ENCODE peak calls at places on chromosomes 6 and 20, in nine cellular contexts. One of them, this sample, is unnamed.

GRCh38 chr6:25499851-25500250 is 152.2 kb upstream of the SCGN start:
- DNase-seq in fibroblast of lung: peak; percentile 72
- DNase-seq in A549: no peak
- DNase-seq in gastrocnemius medialis: no peak
- DNase-seq in heart left ventricle: no peak
- DNase-seq in heart right ventricle: no peak
- DNase-seq in OCI-LY7: no peak
- DNase-seq in Peyer's patch: no peak
- DNase-seq in uterus: no peak
- DNase-seq in this sample: no peak

GRCh38 chr6:37048851-37049734 is 43.6 kb downstream of the FGD2 start:
- DNase-seq in gastrocnemius medialis: no peak
- DNase-seq in heart left ventricle: peak; percentile 66
- DNase-seq in A549: no peak
- DNase-seq in heart right ventricle: no peak
- DNase-seq in uterus: peak; percentile 64
- DNase-seq in fibroblast of lung: peak; percentile 76
- DNase-seq in Peyer's patch: no peak
- DNase-seq in OCI-LY7: peak; percentile 69
- DNase-seq in this sample: peak; percentile 43

GRCh38 chr20:7361321-7361720 is 578.9 kb downstream of the HAO1 start:
- DNase-seq in Peyer's patch: no peak
- DNase-seq in fibroblast of lung: no peak
- DNase-seq in A549: no peak
- DNase-seq in gastrocnemius medialis: no peak
- DNase-seq in heart left ventricle: no peak
- DNase-seq in uterus: no peak
- DNase-seq in heart right ventricle: no peak
- DNase-seq in OCI-LY7: no peak
- DNase-seq in this sample: no peak

GRCh38 chr6:81145506-81145905 is 607.0 kb downstream of the TENT5A start:
- DNase-seq in gastrocnemius medialis: no peak
- DNase-seq in Peyer's patch: no peak
- DNase-seq in heart right ventricle: no peak
- DNase-seq in A549: no peak
- DNase-seq in OCI-LY7: no peak
- DNase-seq in fibroblast of lung: peak; percentile 54
- DNase-seq in heart left ventricle: no peak
- DNase-seq in uterus: no peak
- DNase-seq in this sample: no peak

GRCh38 chr6:42090819-42091717 is 40.7 kb downstream of the TAF8 start:
- DNase-seq in A549: no peak
- DNase-seq in fibroblast of lung: no peak
- DNase-seq in heart right ventricle: no peak
- DNase-seq in uterus: no peak
- DNase-seq in OCI-LY7: no peak
- DNase-seq in Peyer's patch: no peak
- DNase-seq in heart left ventricle: no peak
- DNase-seq in gastrocnemius medialis: no peak
- DNase-seq in this sample: no peak

GRCh38 chr6:6711832-6712231 is 123.3 kb downstream of the LY86 start:
- DNase-seq in OCI-LY7: peak; percentile 37
- DNase-seq in Peyer's patch: no peak
- DNase-seq in heart right ventricle: no peak
- DNase-seq in fibroblast of lung: no peak
- DNase-seq in A549: no peak
- DNase-seq in heart left ventricle: no peak
- DNase-seq in gastrocnemius medialis: no peak
- DNase-seq in uterus: no peak
- DNase-seq in this sample: no peak

GRCh38 chr6:1993049-1993448 is 252.4 kb downstream of the GMDS start:
- DNase-seq in Peyer's patch: no peak
- DNase-seq in fibroblast of lung: peak; percentile 53
- DNase-seq in heart left ventricle: no peak
- DNase-seq in heart right ventricle: no peak
- DNase-seq in uterus: no peak
- DNase-seq in gastrocnemius medialis: no peak
- DNase-seq in OCI-LY7: no peak
- DNase-seq in A549: no peak
- DNase-seq in this sample: no peak

GRCh38 chr6:100614933-100615332 is 150.2 kb upstream of the SIM1 start:
- DNase-seq in OCI-LY7: no peak
- DNase-seq in A549: no peak
- DNase-seq in uterus: no peak
- DNase-seq in gastrocnemius medialis: no peak
- DNase-seq in heart right ventricle: no peak
- DNase-seq in heart left ventricle: no peak
- DNase-seq in fibroblast of lung: no peak
- DNase-seq in Peyer's patch: no peak
- DNase-seq in this sample: no peak

GRCh38 chr6:139940741-139941712 is 566.6 kb upstream of the CITED2 start:
- DNase-seq in heart left ventricle: no peak
- DNase-seq in fibroblast of lung: peak; percentile 37
- DNase-seq in Peyer's patch: no peak
- DNase-seq in A549: no peak
- DNase-seq in OCI-LY7: no peak
- DNase-seq in heart right ventricle: no peak
- DNase-seq in uterus: no peak
- DNase-seq in gastrocnemius medialis: no peak
- DNase-seq in this sample: no peak

GRCh38 chr6:133634474-133634873 is 254.4 kb upstream of the TCF21 start:
- DNase-seq in gastrocnemius medialis: no peak
- DNase-seq in heart left ventricle: no peak
- DNase-seq in Peyer's patch: no peak
- DNase-seq in OCI-LY7: no peak
- DNase-seq in A549: no peak
- DNase-seq in uterus: no peak
- DNase-seq in heart right ventricle: no peak
- DNase-seq in fibroblast of lung: no peak
- DNase-seq in this sample: no peak

GRCh38 chr6:133630651-133631050 is 258.3 kb upstream of the TCF21 start:
- DNase-seq in heart left ventricle: no peak
- DNase-seq in heart right ventricle: no peak
- DNase-seq in gastrocnemius medialis: no peak
- DNase-seq in OCI-LY7: no peak
- DNase-seq in A549: no peak
- DNase-seq in Peyer's patch: no peak
- DNase-seq in fibroblast of lung: peak; percentile 90
- DNase-seq in uterus: no peak
- DNase-seq in this sample: no peak

GRCh38 chr6:133632206-133632605 is 256.7 kb upstream of the TCF21 start:
- DNase-seq in uterus: no peak
- DNase-seq in Peyer's patch: no peak
- DNase-seq in heart left ventricle: no peak
- DNase-seq in heart right ventricle: no peak
- DNase-seq in gastrocnemius medialis: no peak
- DNase-seq in OCI-LY7: no peak
- DNase-seq in A549: no peak
- DNase-seq in fibroblast of lung: peak; percentile 52
- DNase-seq in this sample: no peak

GRCh38 chr6:133632906-133633305 is 256.0 kb upstream of the TCF21 start:
- DNase-seq in heart left ventricle: no peak
- DNase-seq in gastrocnemius medialis: no peak
- DNase-seq in heart right ventricle: no peak
- DNase-seq in Peyer's patch: no peak
- DNase-seq in fibroblast of lung: no peak
- DNase-seq in A549: no peak
- DNase-seq in OCI-LY7: no peak
- DNase-seq in uterus: no peak
- DNase-seq in this sample: no peak

GRCh38 chr6:133631421-133631820 is 257.5 kb upstream of the TCF21 start:
- DNase-seq in A549: no peak
- DNase-seq in heart left ventricle: no peak
- DNase-seq in Peyer's patch: no peak
- DNase-seq in OCI-LY7: no peak
- DNase-seq in fibroblast of lung: peak; percentile 73
- DNase-seq in heart right ventricle: no peak
- DNase-seq in gastrocnemius medialis: no peak
- DNase-seq in uterus: no peak
- DNase-seq in this sample: no peak
- TF ChIP-seq CTCF in A549: no peak
- TF ChIP-seq CTCF in heart left ventricle: no peak
- TF ChIP-seq CTCF in Peyer's patch: no peak
- TF ChIP-seq CTCF in OCI-LY7: no peak
- TF ChIP-seq CTCF in fibroblast of lung: no peak
- TF ChIP-seq CTCF in heart right ventricle: no peak
- TF ChIP-seq CTCF in gastrocnemius medialis: no peak
- TF ChIP-seq CTCF in uterus: no peak
- TF ChIP-seq CTCF in this sample: no peak

GRCh38 chr20:49622243-49622642 is 54.3 kb upstream of the PTGIS start:
- DNase-seq in Peyer's patch: no peak
- DNase-seq in heart right ventricle: no peak
- DNase-seq in A549: no peak
- DNase-seq in uterus: no peak
- DNase-seq in fibroblast of lung: no peak
- DNase-seq in gastrocnemius medialis: no peak
- DNase-seq in heart left ventricle: no peak
- DNase-seq in OCI-LY7: no peak
- DNase-seq in this sample: no peak

GRCh38 chr20:49624317-49624716 is 56.4 kb upstream of the PTGIS start:
- DNase-seq in uterus: no peak
- DNase-seq in gastrocnemius medialis: no peak
- DNase-seq in Peyer's patch: no peak
- DNase-seq in fibroblast of lung: no peak
- DNase-seq in A549: no peak
- DNase-seq in heart left ventricle: no peak
- DNase-seq in heart right ventricle: no peak
- DNase-seq in OCI-LY7: peak; percentile 57
- DNase-seq in this sample: no peak

GRCh38 chr20:49619113-49620048 is 51.4 kb upstream of the PTGIS start:
- DNase-seq in heart left ventricle: no peak
- DNase-seq in A549: no peak
- DNase-seq in Peyer's patch: no peak
- DNase-seq in heart right ventricle: no peak
- DNase-seq in gastrocnemius medialis: no peak
- DNase-seq in uterus: no peak
- DNase-seq in OCI-LY7: no peak
- DNase-seq in fibroblast of lung: no peak
- DNase-seq in this sample: no peak

GRCh38 chr20:49618289-49618688 is 50.4 kb upstream of the PTGIS start:
- DNase-seq in heart left ventricle: no peak
- DNase-seq in A549: no peak
- DNase-seq in heart right ventricle: no peak
- DNase-seq in Peyer's patch: no peak
- DNase-seq in OCI-LY7: no peak
- DNase-seq in uterus: no peak
- DNase-seq in gastrocnemius medialis: no peak
- DNase-seq in fibroblast of lung: no peak
- DNase-seq in this sample: no peak

GRCh38 chr20:49620364-49621240 is 52.7 kb upstream of the PTGIS start:
- DNase-seq in heart left ventricle: no peak
- DNase-seq in Peyer's patch: no peak
- DNase-seq in OCI-LY7: peak; percentile 92
- DNase-seq in fibroblast of lung: no peak
- DNase-seq in heart right ventricle: no peak
- DNase-seq in gastrocnemius medialis: no peak
- DNase-seq in uterus: no peak
- DNase-seq in A549: no peak
- DNase-seq in this sample: peak; percentile 17
- H3K4me1 ChIP-seq in heart left ventricle: no peaks in the 10 kb centered on the region
- H3K4me1 ChIP-seq in Peyer's patch: no peaks in the 10 kb centered on the region
- H3K4me1 ChIP-seq in OCI-LY7: peaks cover 70% of the 10 kb centered on the region
- H3K4me1 ChIP-seq in fibroblast of lung: no peaks in the 10 kb centered on the region
- H3K4me1 ChIP-seq in heart right ventricle: peaks cover 4% of the 10 kb centered on the region
- H3K4me1 ChIP-seq in gastrocnemius medialis: peaks cover 3% of the 10 kb centered on the region
- H3K4me1 ChIP-seq in uterus: no peaks in the 10 kb centered on the region
- H3K4me1 ChIP-seq in A549: peaks cover 18% of the 10 kb centered on the region
- H3K4me1 ChIP-seq in this sample: peaks cover 2% of the 10 kb centered on the region

DNA sequence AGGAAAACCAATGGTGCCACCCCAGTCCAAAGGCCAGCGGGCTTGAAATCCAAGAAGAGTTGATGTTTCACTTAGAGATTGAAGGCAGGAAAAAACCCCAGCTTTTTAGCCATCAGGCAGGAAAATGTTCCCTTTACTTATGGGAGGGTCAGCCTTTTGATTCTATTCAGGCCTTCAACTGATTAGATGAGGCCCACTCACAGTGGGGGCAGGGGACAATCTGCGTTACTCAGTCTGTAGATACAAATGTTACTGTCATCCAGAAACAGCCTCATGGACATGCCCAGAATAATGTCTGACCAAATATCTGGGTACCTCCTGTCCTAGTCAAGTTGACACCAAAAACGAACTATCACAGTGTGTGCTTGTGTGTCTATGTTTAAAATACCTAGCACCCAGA is 121.2 kb upstream of the KCNQ5 start:
- DNase-seq in OCI-LY7: no peak
- DNase-seq in heart right ventricle: no peak
- DNase-seq in A549: no peak
- DNase-seq in gastrocnemius medialis: no peak
- DNase-seq in heart left ventricle: no peak
- DNase-seq in uterus: no peak
- DNase-seq in Peyer's patch: no peak
- DNase-seq in fibroblast of lung: no peak
- DNase-seq in this sample: no peak
- H3K9me3 ChIP-seq in OCI-LY7: no peaks in the 10 kb centered on the region
- H3K9me3 ChIP-seq in heart right ventricle: no peaks in the 10 kb centered on the region
- H3K9me3 ChIP-seq in A549: no peaks in the 10 kb centered on the region
- H3K9me3 ChIP-seq in gastrocnemius medialis: no peaks in the 10 kb centered on the region
- H3K9me3 ChIP-seq in heart left ventricle: no peaks in the 10 kb centered on the region
- H3K9me3 ChIP-seq in uterus: no peaks in the 10 kb centered on the region
- H3K9me3 ChIP-seq in Peyer's patch: no peaks in the 10 kb centered on the region
- H3K9me3 ChIP-seq in fibroblast of lung: no peaks in the 10 kb centered on the region
- H3K9me3 ChIP-seq in this sample: no peaks in the 10 kb centered on the region

DNA sequence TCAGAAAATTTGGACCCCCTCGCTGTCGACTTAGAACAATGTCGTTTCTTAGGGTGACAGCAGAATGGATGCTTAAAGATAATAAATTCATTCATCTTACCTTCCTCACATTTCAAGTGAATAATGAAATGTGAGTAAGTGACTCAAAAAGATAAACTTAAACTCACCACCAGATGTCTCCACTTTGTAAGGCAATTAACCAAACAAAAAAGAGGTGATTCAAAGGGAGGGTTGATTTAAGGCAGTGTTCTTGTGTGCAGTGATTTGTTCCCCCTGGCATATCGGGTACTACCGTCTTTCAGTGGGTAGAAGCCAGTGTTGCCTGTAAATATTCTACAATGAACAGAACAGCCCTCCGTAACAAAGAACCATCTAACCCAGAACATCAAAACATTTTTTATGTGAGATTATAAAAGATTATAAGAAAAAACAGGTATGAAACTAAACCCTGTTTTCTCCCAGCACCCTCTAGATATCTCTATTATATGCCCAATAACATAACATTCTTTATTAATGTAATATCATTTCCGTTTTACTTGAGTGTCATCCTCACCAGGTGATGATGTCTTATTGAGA is 589.7 kb downstream of the CBLN4 start:
- DNase-seq in fibroblast of lung: peak; percentile 1
- DNase-seq in gastrocnemius medialis: no peak
- DNase-seq in uterus: no peak
- DNase-seq in OCI-LY7: peak; percentile 11
- DNase-seq in heart right ventricle: no peak
- DNase-seq in A549: no peak
- DNase-seq in heart left ventricle: no peak
- DNase-seq in Peyer's patch: no peak
- DNase-seq in this sample: no peak
- TF ChIP-seq CTCF in fibroblast of lung: no peak
- TF ChIP-seq CTCF in gastrocnemius medialis: no peak
- TF ChIP-seq CTCF in uterus: peak; percentile 42
- TF ChIP-seq CTCF in OCI-LY7: peak; percentile 71
- TF ChIP-seq CTCF in heart right ventricle: no peak
- TF ChIP-seq CTCF in A549: peak; percentile 17
- TF ChIP-seq CTCF in heart left ventricle: peak; percentile 39
- TF ChIP-seq CTCF in Peyer's patch: no peak
- TF ChIP-seq CTCF in this sample: peak; percentile 35

GRCh38 chr6:32189082-32189741 is 790 bp downstream of the PBX2 start:
- DNase-seq in heart left ventricle: no peak
- DNase-seq in Peyer's patch: no peak
- DNase-seq in fibroblast of lung: no peak
- DNase-seq in gastrocnemius medialis: no peak
- DNase-seq in uterus: no peak
- DNase-seq in A549: no peak
- DNase-seq in heart right ventricle: no peak
- DNase-seq in OCI-LY7: no peak
- DNase-seq in this sample: no peak
- H3K4me1 ChIP-seq in heart left ventricle: peaks cover 22% of the 10 kb centered on the region
- H3K4me1 ChIP-seq in Peyer's patch: peaks cover 55% of the 10 kb centered on the region
- H3K4me1 ChIP-seq in fibroblast of lung: peaks cover 11% of the 10 kb centered on the region
- H3K4me1 ChIP-seq in gastrocnemius medialis: peaks cover 32% of the 10 kb centered on the region
- H3K4me1 ChIP-seq in uterus: no peaks in the 10 kb centered on the region
- H3K4me1 ChIP-seq in A549: peaks cover 38% of the 10 kb centered on the region
- H3K4me1 ChIP-seq in heart right ventricle: peaks cover 84% of the 10 kb centered on the region
- H3K4me1 ChIP-seq in OCI-LY7: peaks cover 57% of the 10 kb centered on the region
- H3K4me1 ChIP-seq in this sample: peaks cover 34% of the 10 kb centered on the region